ENCODE peak calls at places on chromosomes 12 and 14, in five cellular contexts. C is GM12878, W is K562, Q is H1, Z is HepG2. T is an unnamed sample. For H3K4me1, the result is how much of the 10 kb centered on the place peaks cover.

GRCh38 chr12:128811806-128812205 is 12.0 kb downstream of the SLC15A4 start:
- DNase-seq in C (no peak), W (no peak), Q (no peak), Z (no peak), T (no peak)

GRCh38 chr12:56115329-56115728 is 1.1 kb upstream of the RPL41 start:
- DNase-seq in C (no peak), W (no peak), Q (no peak), Z (no peak), T (peak)

GRCh38 chr14:96156804-96157760 is 47.6 kb upstream of the BDKRB2 start:
- DNase-seq in C (no peak), W (no peak), Q (no peak), Z (no peak), T (no peak)

GRCh38 chr14:95215094-95215493 is 57.8 kb upstream of the DICER1 start:
- DNase-seq in C (peak), W (no peak), Q (no peak), Z (no peak), T (no peak)

GRCh38 chr12:92603741-92604432 is 98.9 kb upstream of the PLEKHG7 start:
- DNase-seq in C (no peak), W (no peak), Q (no peak), Z (no peak), T (no peak)

GRCh38 chr12:10283028-10283427 is 24.6 kb upstream of the KLRD1 start:
- DNase-seq in C (no peak), W (no peak), Q (no peak), Z (no peak), T (no peak)

GRCh38 chr14:63276492-63277342 is 42.0 kb downstream of the GPHB5 start:
- DNase-seq in C (no peak), W (peak), Q (no peak), Z (peak), T (peak)

GRCh38 chr14:94376976-94377865 is 11.2 kb downstream of the SERPINA1 start:
- DNase-seq in C (no peak), W (no peak), Q (no peak), Z (peak), T (no peak)

GRCh38 chr12:127293507-127294310 is 973.3 kb upstream of the TMEM132C start:
- DNase-seq in C (no peak), W (peak), Q (peak), Z (no peak), T (peak)

GRCh38 chr12:86376052-86376451 is 119.9 kb upstream of the MGAT4C start:
- DNase-seq in C (no peak), W (no peak), Q (no peak), Z (peak), T (peak)

GRCh38 chr14:36289954-36290353 is 30.5 kb downstream of the MBIP start:
- DNase-seq in C (no peak), W (no peak), Q (no peak), Z (no peak), T (no peak)

GRCh38 chr14:89773644-89774316 is 180.8 kb downstream of the EFCAB11 start:
- DNase-seq in C (peak), W (peak), Q (peak), Z (peak), T (peak)

GRCh38 chr12:120144215-120144614 is 27.7 kb upstream of the RAB35 start:
- DNase-seq in C (no peak), W (no peak), Q (no peak), Z (no peak), T (no peak)

GRCh38 chr12:95646781-95647184 is 95.5 kb upstream of the USP44 start:
- DNase-seq in C (no peak), W (no peak), Q (no peak), Z (no peak), T (peak)

GRCh38 chr12:9773216-9773877 is 12.6 kb upstream of the CD69 start:
- DNase-seq in C (no peak), W (no peak), Q (no peak), Z (no peak), T (no peak)

GRCh38 chr14:58954874-58955273 is 233.6 kb upstream of the DAAM1 start:
- DNase-seq in C (no peak), W (no peak), Q (no peak), Z (no peak), T (no peak)

GRCh38 chr12:256225-256624 is 6.4 kb downstream of the SLC6A13 start:
- DNase-seq in C (no peak), W (no peak), Q (peak), Z (no peak), T (no peak)

GRCh38 chr12:102958073-102958829 is 777 bp downstream of the ASCL1 start:
- DNase-seq in C (no peak), W (no peak), Q (peak), Z (no peak), T (peak)

GRCh38 chr12:123089631-123090353 is 61.1 kb downstream of the PITPNM2 start:
- DNase-seq in C (no peak), W (peak), Q (no peak), Z (peak), T (no peak)

DNA sequence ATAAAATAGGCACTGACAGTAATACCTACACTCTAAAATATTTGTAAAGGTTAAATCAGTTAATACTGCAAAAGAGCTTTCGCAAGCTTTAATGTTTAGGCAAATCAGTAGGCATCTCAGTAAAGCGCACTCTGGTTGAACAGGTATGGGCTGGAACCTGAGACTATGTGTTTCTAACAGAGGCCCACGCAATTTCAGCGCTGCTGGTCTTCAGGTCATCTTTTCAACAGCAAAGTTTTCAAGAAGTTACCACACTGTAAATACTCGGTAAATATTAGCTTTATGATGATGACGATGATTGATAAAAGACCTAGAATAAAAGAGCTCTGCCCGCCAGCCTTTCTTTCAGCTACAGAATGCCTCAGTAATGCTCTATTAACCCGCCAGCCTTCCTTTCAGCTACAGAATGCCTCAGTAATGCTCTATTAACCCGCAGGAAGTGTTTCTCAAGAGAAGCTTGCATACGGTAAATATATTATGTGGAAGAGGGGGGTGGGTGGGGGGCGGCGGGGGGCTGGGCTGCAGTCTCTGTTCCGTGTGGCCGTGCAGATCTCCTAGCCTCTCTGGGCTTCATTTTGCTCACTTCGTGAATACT is 19.7 kb downstream of the LRTM2 start:
- DNase-seq in C (no peak), W (no peak), Q (no peak), Z (peak), T (peak)
- H3K4me1 ChIP-seq in C (under half), W (under half), Q (under half), Z (half or more), T (under half)

GRCh38 chr12:116333402-116333801 is 55.9 kb upstream of the MED13L start:
- DNase-seq in C (no peak), W (no peak), Q (no peak), Z (no peak), T (no peak)

GRCh38 chr12:116338064-116338872 is 60.8 kb upstream of the MED13L start:
- DNase-seq in C (no peak), W (no peak), Q (no peak), Z (no peak), T (peak)

GRCh38 chr12:116339062-116339461 is 61.6 kb upstream of the MED13L start:
- DNase-seq in C (no peak), W (no peak), Q (no peak), Z (no peak), T (no peak)

GRCh38 chr12:116337312-116337711 is 59.8 kb upstream of the MED13L start:
- DNase-seq in C (no peak), W (no peak), Q (no peak), Z (no peak), T (peak)

DNA sequence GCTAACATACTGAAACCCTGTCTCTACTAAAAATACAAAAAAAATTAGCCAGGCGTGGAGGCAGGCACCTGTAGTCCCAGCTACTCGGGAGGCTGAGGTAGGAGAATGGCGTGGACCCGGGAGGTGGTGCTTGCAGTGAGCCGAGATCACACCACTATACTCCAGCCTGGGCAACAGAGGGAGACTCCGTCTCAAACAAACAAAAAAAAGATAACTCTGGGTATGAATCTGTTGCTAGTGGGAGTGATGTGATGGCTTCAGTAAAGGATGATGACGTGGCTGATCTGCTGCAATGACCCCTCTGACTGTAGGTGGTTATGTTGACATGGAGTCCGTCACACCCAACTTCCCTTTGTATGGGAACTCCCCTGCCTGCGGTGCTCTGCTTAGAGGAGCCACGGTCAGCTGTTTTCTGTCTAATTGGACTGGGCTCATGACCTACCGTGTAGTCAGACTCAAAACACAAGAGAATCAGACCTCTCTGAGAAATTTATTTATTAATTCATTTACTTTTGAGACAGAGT is 59.1 kb upstream of the MED13L start:
- DNase-seq in C (peak), W (peak), Q (no peak), Z (no peak), T (no peak)
- TF ChIP-seq CREB1 in C (peak), W (peak), Q (no peak), Z (no peak), T (no peak)

DNA sequence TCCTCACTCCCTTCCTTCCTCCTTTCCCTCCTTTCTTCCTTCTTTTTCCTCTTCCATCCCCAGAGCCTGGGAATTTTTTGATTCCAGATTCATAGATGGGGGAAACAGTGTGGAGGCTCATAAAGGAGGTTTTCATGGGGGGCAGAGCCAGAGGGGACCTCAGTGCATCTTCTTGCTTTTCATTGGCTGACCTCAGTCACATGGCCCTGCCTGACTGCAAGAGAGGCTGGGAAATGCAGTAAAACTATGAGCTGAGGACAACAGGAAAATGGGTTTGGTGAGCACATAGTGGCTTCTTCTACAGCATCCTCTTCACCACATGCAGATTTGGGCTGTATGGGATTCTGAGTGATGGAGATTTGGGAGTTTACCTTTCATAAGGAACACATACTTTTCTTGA is 437.1 kb upstream of the TBX3 start:
- DNase-seq in C (no peak), W (no peak), Q (no peak), Z (no peak), T (no peak)
- H3K4me1 ChIP-seq in C (under half), W (under half), Q (under half), Z (under half), T (under half)

GRCh38 chr12:55067701-55068100 is 47.9 kb downstream of the NEUROD4 start:
- DNase-seq in C (no peak), W (no peak), Q (no peak), Z (no peak), T (no peak)

GRCh38 chr12:55074771-55075170 is 51.4 kb upstream of the OR9K2 start:
- DNase-seq in C (no peak), W (no peak), Q (no peak), Z (no peak), T (no peak)

GRCh38 chr12:55068416-55069010 is 48.7 kb downstream of the NEUROD4 start:
- DNase-seq in C (no peak), W (peak), Q (no peak), Z (peak), T (peak)

GRCh38 chr12:55073043-55074022 is 52.9 kb upstream of the OR9K2 start:
- DNase-seq in C (peak), W (peak), Q (peak), Z (peak), T (peak)

GRCh38 chr12:55072093-55072492 is 52.3 kb downstream of the NEUROD4 start:
- DNase-seq in C (no peak), W (no peak), Q (peak), Z (peak), T (peak)
- TF ChIP-seq CREB1 in C (no peak), W (no peak), Q (no peak), Z (no peak), T (no peak)

T was measured in GM23338.